ENCODE peak calls at places on chromosomes 13 and 19, in eight cellular contexts. E is PC-3; T is BE2C; K is OCI-LY7; W is CD8-positive, alpha-beta T cell; R is fibroblast of lung; P is uterus; D is SJSA1. X is an unnamed sample.

GRCh38 chr19:42323473-42323851 is 2.0 kb upstream of the MEGF8 start:
- DNase-seq in E (no peak), T (no peak), K (no peak), W (no peak), R (no peak), P (no peak), D (no peak), X (peak; percentile 37)

GRCh38 chr13:45321230-45321629 is 19.8 kb downstream of the TPT1 start:
- DNase-seq in E (no peak), T (no peak), K (no peak), W (no peak), R (no peak), P (no peak), D (no peak), X (no peak)

GRCh38 chr19:33301011-33301899 is 1.1 kb downstream of the CEBPA start:
- DNase-seq in E (no peak), T (no peak), K (no peak), W (no peak), R (no peak), P (peak; percentile 29), D (no peak), X (peak; percentile 78)

GRCh38 chr19:54434862-54435174 is 14.2 kb upstream of the LENG8 start:
- DNase-seq in E (no peak), T (no peak), K (no peak), W (no peak), R (no peak), P (no peak), D (no peak), X (peak; percentile 41)

GRCh38 chr19:991174-991931 is 7.2 kb downstream of the WDR18 start:
- DNase-seq in E (peak; percentile 6), T (peak; percentile 93), K (peak; percentile 53), W (peak; percentile 28), R (peak; percentile 60), P (peak; percentile 23), D (no peak), X (peak; percentile 93)

GRCh38 chr19:43784981-43785808 is 4.4 kb upstream of the KCNN4 start:
- DNase-seq in E (peak; percentile 84), T (peak; percentile 63), K (peak; percentile 86), W (peak; percentile 37), R (peak; percentile 77), P (peak; percentile 32), D (peak; percentile 66), X (peak; percentile 88)

GRCh38 chr19:42553292-42554045 is 25.2 kb upstream of the CEACAM1 start:
- DNase-seq in E (peak; percentile 38), T (no peak), K (no peak), W (no peak), R (peak; percentile 53), P (no peak), D (no peak), X (peak; percentile 82)

GRCh38 chr13:25886438-25887214 is 165.2 kb downstream of the SHISA2 start:
- DNase-seq in E (peak; percentile 91), T (no peak), K (no peak), W (no peak), R (peak; percentile 95), P (no peak), D (peak; percentile 58), X (peak; percentile 86)

GRCh38 chr13:20825476-20825875 is 51.7 kb upstream of the EEF1AKMT1 start:
- DNase-seq in E (no peak), T (no peak), K (peak; percentile 21), W (no peak), R (peak; percentile 54), P (no peak), D (peak; percentile 4), X (peak; percentile 21)

GRCh38 chr19:31154021-31154420 is 195.2 kb downstream of the TSHZ3 start:
- DNase-seq in E (peak; percentile 59), T (no peak), K (no peak), W (no peak), R (no peak), P (no peak), D (peak; percentile 90), X (no peak)

GRCh38 chr19:48480151-48480475 is 10.9 kb downstream of the CYTH2 start:
- DNase-seq in E (no peak), T (no peak), K (no peak), W (peak; percentile 15), R (peak; percentile 29), P (peak; percentile 68), D (no peak), X (peak; percentile 87)

GRCh38 chr13:107834268-107834667 is 381.1 kb downstream of the LIG4 start:
- DNase-seq in E (peak; percentile 47), T (no peak), K (no peak), W (no peak), R (no peak), P (no peak), D (no peak), X (no peak)

GRCh38 chr19:36635342-36635741 is 30.2 kb downstream of the ZNF382 start:
- DNase-seq in E (no peak), T (no peak), K (no peak), W (no peak), R (no peak), P (no peak), D (no peak), X (no peak)

GRCh38 chr19:15479391-15480345 is at the start of gene PGLYRP2:
- DNase-seq in E (peak; percentile 48), T (no peak), K (no peak), W (no peak), R (no peak), P (no peak), D (no peak), X (peak; percentile 65)

DNA sequence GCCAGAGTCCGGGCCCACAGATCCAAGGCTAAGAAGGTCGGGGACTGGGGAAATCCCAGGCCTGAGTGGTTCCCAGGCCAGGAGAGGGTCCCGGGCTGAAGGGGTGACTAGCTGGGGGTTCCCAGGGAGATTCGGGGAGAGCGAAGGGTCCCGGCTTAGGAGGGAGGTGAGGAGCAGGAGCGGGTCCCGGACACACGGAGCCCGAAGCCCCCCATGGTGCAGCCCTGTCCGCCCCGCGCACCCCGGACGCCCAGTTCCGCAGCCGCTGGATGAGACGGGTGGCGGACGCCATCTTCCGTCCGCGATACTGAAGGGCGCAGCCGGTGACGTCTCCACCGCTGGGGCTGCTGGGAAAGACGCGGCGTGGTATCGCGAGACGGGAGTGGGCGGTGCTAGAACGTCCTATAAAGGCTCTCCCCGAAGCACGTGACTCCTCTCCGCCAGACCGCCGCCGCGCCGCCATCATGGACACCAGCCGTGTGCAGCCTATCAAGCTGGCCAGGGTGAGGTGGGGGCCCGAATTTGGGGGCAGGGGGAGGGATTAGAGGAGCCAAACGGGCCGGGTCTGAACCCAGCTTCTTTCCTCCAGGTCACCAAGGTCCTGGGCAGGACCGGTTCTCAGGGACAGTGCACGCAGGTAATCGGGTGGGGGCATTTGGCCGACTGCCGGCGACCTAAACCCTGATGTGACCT is at the start of the genes NDUFA7 and RPS28:
- DNase-seq in E (peak; percentile 99), T (peak; percentile 96), K (peak; percentile 98), W (peak; percentile 96), R (peak; percentile 96), P (peak; percentile 98), D (peak; percentile 92), X (peak; percentile 99)
- H3K4me1 ChIP-seq in E (peaks cover 19% of the 10 kb centered on the region), T (peaks cover 7% of the 10 kb centered on the region), K (peaks cover 55% of the 10 kb centered on the region), W (peaks cover 26% of the 10 kb centered on the region), R (peaks cover 11% of the 10 kb centered on the region), P (no peaks in the 10 kb centered on the region), D (peaks cover 21% of the 10 kb centered on the region), X (peaks cover 25% of the 10 kb centered on the region)

GRCh38 chr13:113843864-113844556 is 19.9 kb downstream of the GAS6 start:
- DNase-seq in E (no peak), T (no peak), K (no peak), W (no peak), R (no peak), P (peak; percentile 10), D (no peak), X (no peak)

GRCh38 chr13:113845723-113846638 is 17.9 kb downstream of the GAS6 start:
- DNase-seq in E (no peak), T (no peak), K (no peak), W (no peak), R (no peak), P (peak; percentile 8), D (no peak), X (peak; percentile 84)

GRCh38 chr13:113843063-113843654 is 20.7 kb downstream of the GAS6 start:
- DNase-seq in E (no peak), T (no peak), K (no peak), W (no peak), R (no peak), P (peak; percentile 17), D (no peak), X (no peak)

GRCh38 chr13:113846639-113847318 is 17.1 kb downstream of the GAS6 start:
- DNase-seq in E (no peak), T (no peak), K (no peak), W (no peak), R (no peak), P (peak; percentile 15), D (no peak), X (peak; percentile 56)

GRCh38 chr13:113845055-113845454 is 18.8 kb downstream of the GAS6 start:
- DNase-seq in E (no peak), T (no peak), K (no peak), W (no peak), R (no peak), P (peak; percentile 11), D (no peak), X (no peak)
- H3K4me1 ChIP-seq in E (peaks cover 23% of the 10 kb centered on the region), T (no peaks in the 10 kb centered on the region), K (no peaks in the 10 kb centered on the region), W (peaks cover 57% of the 10 kb centered on the region), R (peaks cover 17% of the 10 kb centered on the region), P (no peaks in the 10 kb centered on the region), D (peaks cover 13% of the 10 kb centered on the region), X (peaks cover 25% of the 10 kb centered on the region)

DNA sequence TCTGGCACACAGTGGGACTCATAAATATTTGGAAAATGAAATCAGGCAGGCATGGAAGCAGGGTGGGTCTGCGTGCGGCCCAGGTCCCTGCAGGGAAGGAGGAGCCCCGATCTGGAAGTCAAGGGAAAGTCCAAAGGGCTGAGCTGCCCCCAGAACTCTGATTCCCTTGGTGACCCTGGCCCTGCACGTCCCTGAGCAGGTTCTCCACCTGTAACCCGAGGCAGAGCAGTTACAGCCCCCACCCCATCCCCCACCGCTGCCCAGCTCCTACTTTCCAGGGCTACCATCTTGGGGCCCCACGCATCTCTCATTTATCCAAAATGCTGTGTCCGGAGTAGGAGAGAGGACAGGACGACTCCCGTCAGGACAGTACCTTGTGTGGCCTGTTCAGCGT is 2.1 kb downstream of the PLEKHF1 start:
- DNase-seq in E (no peak), T (no peak), K (no peak), W (no peak), R (no peak), P (no peak), D (no peak), X (peak; percentile 43)
- H3K4me1 ChIP-seq in E (peaks cover 43% of the 10 kb centered on the region), T (no peaks in the 10 kb centered on the region), K (peaks cover 43% of the 10 kb centered on the region), W (peaks cover 61% of the 10 kb centered on the region), R (peaks cover 25% of the 10 kb centered on the region), P (peaks cover 30% of the 10 kb centered on the region), D (peaks cover 53% of the 10 kb centered on the region), X (peaks cover 50% of the 10 kb centered on the region)

GRCh38 chr19:2318923-2319322 is 9.5 kb downstream of the LSM7 start:
- DNase-seq in E (no peak), T (no peak), K (no peak), W (no peak), R (no peak), P (no peak), D (no peak), X (no peak)

GRCh38 chr19:2319551-2319950 is 8.8 kb downstream of the LSM7 start:
- DNase-seq in E (no peak), T (no peak), K (no peak), W (no peak), R (no peak), P (no peak), D (no peak), X (no peak)

GRCh38 chr19:2321565-2322283 is 6.7 kb downstream of the LSM7 start:
- DNase-seq in E (no peak), T (no peak), K (no peak), W (no peak), R (no peak), P (no peak), D (no peak), X (no peak)

GRCh38 chr19:2320939-2321338 is 7.4 kb downstream of the LSM7 start:
- DNase-seq in E (no peak), T (no peak), K (no peak), W (no peak), R (no peak), P (no peak), D (no peak), X (no peak)

GRCh38 chr19:2320057-2320456 is 8.3 kb downstream of the LSM7 start:
- DNase-seq in E (no peak), T (no peak), K (no peak), W (no peak), R (no peak), P (no peak), D (no peak), X (no peak)
- H3K4me1 ChIP-seq in E (no peaks in the 10 kb centered on the region), T (peaks cover 6% of the 10 kb centered on the region), K (peaks cover 18% of the 10 kb centered on the region), W (no peaks in the 10 kb centered on the region), R (no peaks in the 10 kb centered on the region), P (no peaks in the 10 kb centered on the region), D (no peaks in the 10 kb centered on the region), X (peaks cover 7% of the 10 kb centered on the region)